ENCODE peak calls at places on chromosome 21, in seven cellular contexts. One of them, this sample, is unnamed.
A peak's percentile ranks its signal among the peaks of the same experiment; 100 is the strongest.

GRCh38 chr21:36511484-36512227 is 31.7 kb upstream of the CLDN14 start:
- DNase-seq in epithelial cell of esophagus: peak; percentile 11
- DNase-seq in CD4-positive, alpha-beta T cell: no peak
- DNase-seq in GM20000: no peak
- DNase-seq in hepatocyte: no peak
- DNase-seq in stomach: no peak
- DNase-seq in A549: no peak
- DNase-seq in this sample: no peak

GRCh38 chr21:40950970-40951369 is 104.0 kb upstream of the DSCAM start:
- DNase-seq in epithelial cell of esophagus: no peak
- DNase-seq in hepatocyte: no peak
- DNase-seq in GM20000: no peak
- DNase-seq in CD4-positive, alpha-beta T cell: no peak
- DNase-seq in stomach: no peak
- DNase-seq in A549: no peak
- DNase-seq in this sample: no peak

GRCh38 chr21:27633631-27634030 is 666.7 kb upstream of the ADAMTS5 start:
- DNase-seq in A549: no peak
- DNase-seq in hepatocyte: no peak
- DNase-seq in CD4-positive, alpha-beta T cell: no peak
- DNase-seq in GM20000: no peak
- DNase-seq in epithelial cell of esophagus: no peak
- DNase-seq in stomach: no peak
- DNase-seq in this sample: no peak

GRCh38 chr21:29187939-29188338 is 57.5 kb downstream of the MAP3K7CL start:
- DNase-seq in hepatocyte: no peak
- DNase-seq in epithelial cell of esophagus: peak; percentile 93
- DNase-seq in CD4-positive, alpha-beta T cell: no peak
- DNase-seq in GM20000: no peak
- DNase-seq in stomach: no peak
- DNase-seq in A549: no peak
- DNase-seq in this sample: no peak

GRCh38 chr21:28737671-28738279 is 254.9 kb downstream of the LTN1 start:
- DNase-seq in CD4-positive, alpha-beta T cell: no peak
- DNase-seq in hepatocyte: peak; percentile 57
- DNase-seq in epithelial cell of esophagus: peak; percentile 79
- DNase-seq in GM20000: no peak
- DNase-seq in A549: no peak
- DNase-seq in stomach: no peak
- DNase-seq in this sample: no peak

GRCh38 chr21:40881767-40882166 is 34.8 kb upstream of the DSCAM start:
- DNase-seq in CD4-positive, alpha-beta T cell: no peak
- DNase-seq in stomach: peak; percentile 44
- DNase-seq in A549: no peak
- DNase-seq in hepatocyte: no peak
- DNase-seq in epithelial cell of esophagus: no peak
- DNase-seq in GM20000: no peak
- DNase-seq in this sample: no peak

GRCh38 chr21:17231124-17231523 is 281.7 kb upstream of the CXADR start:
- DNase-seq in epithelial cell of esophagus: no peak
- DNase-seq in GM20000: no peak
- DNase-seq in hepatocyte: no peak
- DNase-seq in stomach: no peak
- DNase-seq in CD4-positive, alpha-beta T cell: no peak
- DNase-seq in A549: no peak
- DNase-seq in this sample: no peak

GRCh38 chr21:26469789-26470188 is 103.3 kb downstream of the CYYR1 start:
- DNase-seq in epithelial cell of esophagus: peak; percentile 92
- DNase-seq in CD4-positive, alpha-beta T cell: no peak
- DNase-seq in stomach: no peak
- DNase-seq in A549: no peak
- DNase-seq in hepatocyte: peak; percentile 23
- DNase-seq in GM20000: no peak
- DNase-seq in this sample: no peak

GRCh38 chr21:25772680-25773079 is 37.9 kb downstream of the GABPA start:
- DNase-seq in epithelial cell of esophagus: peak; percentile 52
- DNase-seq in hepatocyte: no peak
- DNase-seq in A549: no peak
- DNase-seq in CD4-positive, alpha-beta T cell: no peak
- DNase-seq in GM20000: no peak
- DNase-seq in stomach: no peak
- DNase-seq in this sample: no peak

GRCh38 chr21:39392296-39392695 is 43.4 kb upstream of the HMGN1 start:
- DNase-seq in hepatocyte: no peak
- DNase-seq in A549: no peak
- DNase-seq in CD4-positive, alpha-beta T cell: no peak
- DNase-seq in stomach: no peak
- DNase-seq in GM20000: no peak
- DNase-seq in epithelial cell of esophagus: no peak
- DNase-seq in this sample: no peak

GRCh38 chr21:39388811-39389155 is 39.9 kb upstream of the HMGN1 start:
- DNase-seq in hepatocyte: no peak
- DNase-seq in A549: no peak
- DNase-seq in GM20000: no peak
- DNase-seq in CD4-positive, alpha-beta T cell: no peak
- DNase-seq in stomach: no peak
- DNase-seq in epithelial cell of esophagus: no peak
- DNase-seq in this sample: no peak

GRCh38 chr21:39388038-39388810 is 39.3 kb upstream of the HMGN1 start:
- DNase-seq in hepatocyte: peak; percentile 94
- DNase-seq in A549: peak; percentile 72
- DNase-seq in CD4-positive, alpha-beta T cell: peak; percentile 87
- DNase-seq in stomach: peak; percentile 94
- DNase-seq in GM20000: peak; percentile 88
- DNase-seq in epithelial cell of esophagus: peak; percentile 85
- DNase-seq in this sample: peak; percentile 87

GRCh38 chr21:39392981-39393380 is 44.1 kb upstream of the HMGN1 start:
- DNase-seq in stomach: no peak
- DNase-seq in A549: no peak
- DNase-seq in CD4-positive, alpha-beta T cell: no peak
- DNase-seq in hepatocyte: no peak
- DNase-seq in GM20000: no peak
- DNase-seq in epithelial cell of esophagus: no peak
- DNase-seq in this sample: no peak

DNA sequence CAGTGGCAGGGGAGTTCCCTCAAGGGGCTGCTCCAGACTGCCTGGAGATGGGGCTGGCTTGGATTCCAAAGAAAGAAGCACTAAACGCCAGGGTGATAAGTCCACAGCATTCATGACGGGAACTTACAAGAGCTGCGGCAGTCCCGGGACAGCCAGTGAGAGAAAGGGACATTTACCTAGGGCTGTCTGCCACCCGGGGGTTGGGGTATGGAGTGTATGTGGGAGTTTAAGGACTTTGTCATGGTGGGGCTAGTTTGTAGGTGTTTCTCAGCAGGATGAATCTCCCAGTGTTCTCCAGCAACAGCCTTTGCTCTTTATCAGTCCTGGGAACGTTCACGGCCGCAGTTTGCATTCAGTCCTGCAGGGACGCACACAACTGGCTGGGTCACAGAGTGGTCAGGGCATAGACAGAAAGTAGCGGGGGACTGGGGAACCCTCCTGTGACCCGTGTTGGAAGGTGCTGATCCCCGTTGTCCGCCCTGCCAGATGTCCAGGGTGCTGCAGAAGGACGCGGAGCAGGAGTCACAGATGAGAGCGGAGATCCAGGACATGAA is 41.4 kb upstream of the HMGN1 start:
- DNase-seq in A549: no peak
- DNase-seq in epithelial cell of esophagus: no peak
- DNase-seq in CD4-positive, alpha-beta T cell: no peak
- DNase-seq in stomach: no peak
- DNase-seq in hepatocyte: no peak
- DNase-seq in GM20000: no peak
- DNase-seq in this sample: no peak
- TF ChIP-seq CTCF in A549: no peak
- TF ChIP-seq CTCF in epithelial cell of esophagus: no peak
- TF ChIP-seq CTCF in CD4-positive, alpha-beta T cell: no peak
- TF ChIP-seq CTCF in stomach: no peak
- TF ChIP-seq CTCF in hepatocyte: no peak
- TF ChIP-seq CTCF in GM20000: no peak
- TF ChIP-seq CTCF in this sample: no peak

DNA sequence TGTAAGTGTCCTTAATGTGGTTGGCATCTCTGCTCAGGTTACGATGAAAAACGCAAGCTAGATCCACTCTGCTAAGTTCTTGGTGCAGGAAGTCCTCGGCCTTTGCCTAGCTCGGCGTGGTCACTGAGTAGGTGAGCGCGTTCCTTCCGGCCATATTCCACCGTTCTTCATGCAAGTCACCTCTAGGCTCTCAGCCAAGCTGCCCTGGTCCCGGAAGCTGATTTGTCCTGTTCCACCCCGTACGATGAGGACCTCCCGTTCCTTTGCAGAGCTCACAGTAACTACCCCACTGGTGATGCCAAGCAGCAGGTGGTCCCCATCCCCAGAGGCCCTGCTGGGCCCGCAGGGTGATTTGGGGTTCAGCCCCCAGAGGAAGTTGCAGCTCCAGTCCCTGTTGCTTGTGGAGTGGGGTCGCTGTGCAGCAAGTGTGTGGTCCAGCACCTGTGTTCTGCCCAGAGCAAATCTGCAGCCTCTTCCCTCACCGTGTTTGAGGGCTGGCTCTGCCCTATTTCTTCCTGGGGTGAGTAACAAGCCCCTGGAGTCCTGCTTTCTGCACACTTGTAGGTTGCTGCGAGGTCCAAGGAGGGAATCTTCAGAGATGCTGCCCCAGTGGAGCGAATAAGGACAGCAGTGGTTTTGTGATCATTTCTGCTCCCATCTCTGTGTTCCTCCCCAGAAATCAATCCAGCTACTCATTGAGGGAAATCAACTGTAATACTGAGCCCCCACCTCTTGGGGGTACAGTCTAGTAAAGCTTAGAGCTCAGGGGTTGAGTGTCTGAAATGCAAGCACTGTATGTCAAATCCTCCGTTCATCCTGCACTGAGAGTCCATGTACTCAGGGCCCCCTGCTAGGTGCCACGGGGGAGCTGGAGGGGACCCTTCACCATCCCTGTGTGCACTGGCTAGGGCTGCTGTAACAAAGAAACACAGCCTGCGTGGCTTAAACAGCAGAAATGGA is 2.3 kb downstream of the UMODL1 start:
- DNase-seq in hepatocyte: no peak
- DNase-seq in GM20000: no peak
- DNase-seq in A549: no peak
- DNase-seq in epithelial cell of esophagus: no peak
- DNase-seq in stomach: no peak
- DNase-seq in CD4-positive, alpha-beta T cell: no peak
- DNase-seq in this sample: no peak
- TF ChIP-seq CTCF in hepatocyte: no peak
- TF ChIP-seq CTCF in GM20000: no peak
- TF ChIP-seq CTCF in A549: no peak
- TF ChIP-seq CTCF in epithelial cell of esophagus: no peak
- TF ChIP-seq CTCF in stomach: no peak
- TF ChIP-seq CTCF in CD4-positive, alpha-beta T cell: no peak
- TF ChIP-seq CTCF in this sample: no peak

GRCh38 chr21:30515681-30516080 is 13.7 kb upstream of the KRTAP19-5 start:
- DNase-seq in CD4-positive, alpha-beta T cell: no peak
- DNase-seq in epithelial cell of esophagus: peak; percentile 9
- DNase-seq in GM20000: no peak
- DNase-seq in stomach: no peak
- DNase-seq in A549: no peak
- DNase-seq in hepatocyte: no peak
- DNase-seq in this sample: no peak

DNA sequence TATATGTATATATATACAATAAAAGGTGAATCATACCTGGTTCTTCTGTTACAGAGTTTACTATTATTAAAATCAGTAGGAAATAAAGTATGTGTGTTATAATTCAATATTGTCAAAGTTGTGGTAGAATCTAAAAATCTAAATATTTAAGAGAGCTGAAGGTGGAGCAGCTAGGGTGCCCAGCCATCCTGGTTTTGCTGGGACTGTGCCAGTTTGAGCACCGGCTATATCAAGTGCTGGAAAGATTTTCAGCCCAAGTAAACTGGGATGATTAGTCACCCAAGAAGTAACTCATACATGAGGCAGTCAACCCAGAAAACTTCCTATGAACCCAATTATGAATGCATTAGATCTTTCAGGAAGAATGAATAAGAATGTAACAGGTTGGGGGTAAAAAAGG is 16.9 kb upstream of the KRTAP19-5 start:
- DNase-seq in CD4-positive, alpha-beta T cell: no peak
- DNase-seq in hepatocyte: no peak
- DNase-seq in stomach: no peak
- DNase-seq in GM20000: no peak
- DNase-seq in epithelial cell of esophagus: peak; percentile 8
- DNase-seq in A549: no peak
- DNase-seq in this sample: no peak
- TF ChIP-seq CTCF in CD4-positive, alpha-beta T cell: no peak
- TF ChIP-seq CTCF in hepatocyte: no peak
- TF ChIP-seq CTCF in stomach: no peak
- TF ChIP-seq CTCF in GM20000: no peak
- TF ChIP-seq CTCF in epithelial cell of esophagus: no peak
- TF ChIP-seq CTCF in A549: no peak
- TF ChIP-seq CTCF in this sample: no peak

GRCh38 chr21:22544747-22545146 is 1546.5 kb downstream of the NCAM2 start:
- DNase-seq in CD4-positive, alpha-beta T cell: no peak
- DNase-seq in A549: no peak
- DNase-seq in GM20000: no peak
- DNase-seq in hepatocyte: no peak
- DNase-seq in stomach: no peak
- DNase-seq in epithelial cell of esophagus: no peak
- DNase-seq in this sample: no peak
- TF ChIP-seq CTCF in CD4-positive, alpha-beta T cell: no peak
- TF ChIP-seq CTCF in A549: no peak
- TF ChIP-seq CTCF in GM20000: no peak
- TF ChIP-seq CTCF in hepatocyte: no peak
- TF ChIP-seq CTCF in stomach: no peak
- TF ChIP-seq CTCF in epithelial cell of esophagus: no peak
- TF ChIP-seq CTCF in this sample: no peak

GRCh38 chr21:45970674-45971486 is 10.7 kb upstream of the COL6A1 start:
- DNase-seq in CD4-positive, alpha-beta T cell: peak; percentile 33
- DNase-seq in stomach: no peak
- DNase-seq in epithelial cell of esophagus: peak; percentile 6
- DNase-seq in A549: peak; percentile 57
- DNase-seq in GM20000: peak; percentile 78
- DNase-seq in hepatocyte: peak; percentile 83
- DNase-seq in this sample: no peak
- TF ChIP-seq CTCF in CD4-positive, alpha-beta T cell: peak; percentile 84
- TF ChIP-seq CTCF in stomach: peak; percentile 36
- TF ChIP-seq CTCF in epithelial cell of esophagus: peak; percentile 65
- TF ChIP-seq CTCF in A549: peak; percentile 56
- TF ChIP-seq CTCF in GM20000: peak; percentile 77
- TF ChIP-seq CTCF in hepatocyte: peak; percentile 93
- TF ChIP-seq CTCF in this sample: peak; percentile 43

GRCh38 chr21:33855190-33855589 is 60.4 kb downstream of the ATP5PO start:
- DNase-seq in CD4-positive, alpha-beta T cell: no peak
- DNase-seq in stomach: no peak
- DNase-seq in epithelial cell of esophagus: no peak
- DNase-seq in GM20000: no peak
- DNase-seq in A549: no peak
- DNase-seq in hepatocyte: no peak
- DNase-seq in this sample: no peak
- TF ChIP-seq CTCF in CD4-positive, alpha-beta T cell: no peak
- TF ChIP-seq CTCF in stomach: no peak
- TF ChIP-seq CTCF in epithelial cell of esophagus: no peak
- TF ChIP-seq CTCF in GM20000: no peak
- TF ChIP-seq CTCF in A549: no peak
- TF ChIP-seq CTCF in hepatocyte: no peak
- TF ChIP-seq CTCF in this sample: no peak